ENCODE peak calls at places on chromosome 4, in eight cellular contexts. X, Y, M, K, N, Z, D and E are unnamed samples.

GRCh38 chr4:158799013-158799770 is 30.4 kb downstream of the FNIP2 start:
- DNase-seq in Z (no peak), K (no peak), Y (no peak), M (no peak), N (no peak), X (no peak), D (no peak), E (no peak)

GRCh38 chr4:48943387-48943786 is 36.8 kb upstream of the OCIAD2 start:
- DNase-seq in N (no peak), D (no peak), X (no peak), Z (no peak), Y (no peak), K (no peak), M (no peak), E (no peak)

GRCh38 chr4:85734446-85734845 is 259.5 kb downstream of the ARHGAP24 start:
- DNase-seq in X (no peak), D (no peak), K (no peak), Y (no peak), N (no peak), M (no peak), Z (no peak), E (no peak)

GRCh38 chr4:1784395-1784788 is 8.7 kb upstream of the FGFR3 start:
- DNase-seq in Z (no peak), N (no peak), M (no peak), K (no peak), D (no peak), X (no peak), Y (no peak), E (no peak)

GRCh38 chr4:172927096-172927495 is 241.5 kb upstream of the GALNT7 start:
- DNase-seq in M (no peak), K (no peak), X (no peak), Y (no peak), D (no peak), N (no peak), Z (no peak), E (no peak)

GRCh38 chr4:108219998-108220397 is 51.3 kb upstream of the LEF1 start:
- DNase-seq in M (no peak), Y (no peak), D (no peak), K (no peak), Z (no peak), N (no peak), X (no peak), E (no peak)

GRCh38 chr4:1520145-1520661 is 114.0 kb upstream of the NKX1-1 start:
- DNase-seq in D (peak; percentile 56), Y (no peak), M (no peak), Z (peak; percentile 70), K (no peak), X (peak; percentile 66), N (no peak), E (no peak)

GRCh38 chr4:175951794-175952193 is 113.8 kb upstream of the WDR17 start:
- DNase-seq in K (no peak), Y (no peak), Z (no peak), N (no peak), M (no peak), D (no peak), X (no peak), E (no peak)

GRCh38 chr4:172356002-172356401 is 542.8 kb downstream of the GALNTL6 start:
- DNase-seq in Y (no peak), X (no peak), M (no peak), Z (no peak), N (no peak), K (no peak), D (no peak), E (no peak)

GRCh38 chr4:34964613-34965012 is 1279.7 kb downstream of the ARAP2 start:
- DNase-seq in M (no peak), Y (no peak), Z (no peak), X (no peak), D (no peak), K (no peak), N (no peak), E (no peak)

GRCh38 chr4:150236626-150237025 is 158.4 kb downstream of the DCLK2 start:
- DNase-seq in D (no peak), X (no peak), N (no peak), Y (no peak), Z (no peak), M (no peak), K (no peak), E (no peak)

DNA sequence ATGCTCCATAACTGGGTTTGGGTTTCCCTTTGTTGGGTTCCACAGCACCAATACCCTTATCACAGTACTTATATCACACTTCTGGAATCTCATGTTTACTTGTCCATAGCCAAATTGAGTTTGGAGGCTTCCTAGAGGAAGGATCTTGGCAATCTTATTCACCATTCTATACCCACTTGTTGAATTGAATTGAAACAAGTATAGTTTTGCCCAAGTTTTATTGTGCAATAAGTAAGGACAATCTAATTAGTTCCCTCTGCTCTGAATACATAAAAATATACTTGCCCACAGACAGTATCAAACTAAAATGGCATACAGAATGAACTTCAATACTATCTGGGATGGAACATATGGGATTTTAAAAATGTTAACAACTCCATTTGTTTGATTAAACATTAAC is 40.3 kb downstream of the SEC31A start:
- DNase-seq in Z (no peak), X (no peak), Y (no peak), K (no peak), D (no peak), N (no peak), M (no peak), E (no peak)
- H3K36me3 ChIP-seq in Z (peaks cover 81% of the 10 kb centered on the region), X (peaks cover 100% of the 10 kb centered on the region), Y (no peaks in the 10 kb centered on the region), K (peaks cover 52% of the 10 kb centered on the region), D (peaks cover 18% of the 10 kb centered on the region), N (peaks cover 66% of the 10 kb centered on the region), M (peaks cover 40% of the 10 kb centered on the region), E (no peaks in the 10 kb centered on the region)

GRCh38 chr4:15145709-15146108 is 143.4 kb downstream of the CPEB2 start:
- DNase-seq in N (no peak), X (no peak), Y (no peak), K (no peak), M (no peak), Z (no peak), D (no peak), E (peak; percentile 25)
- H3K4me1 ChIP-seq in N (no peaks in the 10 kb centered on the region), X (peaks cover 41% of the 10 kb centered on the region), Y (peaks cover 20% of the 10 kb centered on the region), K (no peaks in the 10 kb centered on the region), M (no peaks in the 10 kb centered on the region), Z (peaks cover 6% of the 10 kb centered on the region), D (peaks cover 16% of the 10 kb centered on the region), E (peaks cover 19% of the 10 kb centered on the region)

GRCh38 chr4:113665036-113665435 is 96.5 kb downstream of the CAMK2D start:
- DNase-seq in Z (no peak), Y (no peak), K (no peak), D (no peak), X (no peak), M (no peak), N (no peak), E (no peak)
- H3K36me3 ChIP-seq in Z (no peaks in the 10 kb centered on the region), Y (no peaks in the 10 kb centered on the region), K (no peaks in the 10 kb centered on the region), D (no peaks in the 10 kb centered on the region), X (peaks cover 6% of the 10 kb centered on the region), M (no peaks in the 10 kb centered on the region), N (peaks cover 4% of the 10 kb centered on the region), E (no peaks in the 10 kb centered on the region)

DNA sequence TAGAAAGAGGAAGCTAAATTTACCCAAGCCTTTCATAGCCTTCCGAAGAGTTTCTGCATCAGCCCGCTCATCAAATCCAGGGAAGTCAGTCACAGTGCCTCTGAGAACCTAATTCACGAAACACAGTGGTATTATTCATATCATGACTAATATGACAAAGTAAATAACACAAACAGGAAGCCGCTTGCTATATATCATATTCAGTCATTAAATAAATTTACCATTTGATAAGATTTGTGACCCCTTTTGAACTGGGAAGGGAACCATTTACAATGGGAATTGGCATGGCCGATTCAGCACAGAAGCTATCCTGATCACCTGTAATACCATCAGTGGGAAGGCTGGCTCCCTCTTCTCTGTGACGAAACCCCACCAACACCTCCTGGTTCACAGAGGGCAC is 10.5 kb downstream of the ANXA5 start:
- DNase-seq in N (no peak), Z (no peak), X (no peak), M (no peak), Y (no peak), K (no peak), D (no peak), E (no peak)
- H3K4me1 ChIP-seq in N (no peaks in the 10 kb centered on the region), Z (peaks cover 6% of the 10 kb centered on the region), X (peaks cover 36% of the 10 kb centered on the region), M (peaks cover 19% of the 10 kb centered on the region), Y (peaks cover 16% of the 10 kb centered on the region), K (peaks cover 7% of the 10 kb centered on the region), D (peaks cover 22% of the 10 kb centered on the region), E (no peaks in the 10 kb centered on the region)

GRCh38 chr4:186592961-186593586 is 37.7 kb upstream of the MTNR1A start:
- DNase-seq in X (no peak), Y (no peak), K (no peak), M (no peak), D (no peak), N (no peak), Z (no peak), E (peak; percentile 11)
- H3K36me3 ChIP-seq in X (peaks cover 91% of the 10 kb centered on the region), Y (no peaks in the 10 kb centered on the region), K (no peaks in the 10 kb centered on the region), M (peaks cover 52% of the 10 kb centered on the region), D (peaks cover 8% of the 10 kb centered on the region), N (no peaks in the 10 kb centered on the region), Z (no peaks in the 10 kb centered on the region), E (no peaks in the 10 kb centered on the region)

DNA sequence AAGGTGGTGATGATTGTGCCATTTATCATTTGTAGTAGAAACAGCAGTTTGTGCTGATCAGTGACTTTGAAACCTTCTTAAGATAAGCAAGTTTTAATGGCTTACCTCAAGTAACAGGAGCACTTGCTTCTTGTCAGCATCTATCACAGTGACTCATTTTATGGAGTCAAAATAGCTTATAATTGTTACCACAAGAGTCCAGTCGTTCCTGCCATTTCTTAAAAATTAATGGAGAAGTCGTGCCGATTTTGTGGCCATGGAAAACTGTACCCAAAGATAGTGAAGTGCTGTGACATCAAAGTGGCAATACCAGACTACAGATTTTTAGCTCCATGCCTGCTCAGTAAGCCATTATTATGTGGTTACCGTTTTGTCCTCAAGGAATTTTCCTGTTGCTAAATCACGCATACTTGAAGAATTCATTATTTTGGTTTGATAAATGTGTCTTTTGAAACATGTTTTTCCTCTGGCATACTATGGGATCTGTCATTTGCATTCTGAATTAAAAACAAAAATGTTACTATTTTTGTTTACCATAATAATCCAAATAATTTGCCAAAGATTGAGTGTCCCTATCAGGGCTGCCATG is 129.9 kb downstream of the CBR4 start:
- DNase-seq in N (no peak), K (no peak), M (no peak), Z (no peak), D (no peak), X (no peak), Y (no peak), E (no peak)
- H3K4me1 ChIP-seq in N (peaks cover 6% of the 10 kb centered on the region), K (no peaks in the 10 kb centered on the region), M (no peaks in the 10 kb centered on the region), Z (peaks cover 27% of the 10 kb centered on the region), D (peaks cover 100% of the 10 kb centered on the region), X (peaks cover 48% of the 10 kb centered on the region), Y (peaks cover 7% of the 10 kb centered on the region), E (no peaks in the 10 kb centered on the region)

GRCh38 chr4:44157611-44158277 is 290.9 kb downstream of the KCTD8 start:
- DNase-seq in M (no peak), X (no peak), Z (no peak), N (no peak), Y (no peak), K (no peak), D (no peak), E (peak; percentile 13)
- H3K36me3 ChIP-seq in M (no peaks in the 10 kb centered on the region), X (no peaks in the 10 kb centered on the region), Z (no peaks in the 10 kb centered on the region), N (no peaks in the 10 kb centered on the region), Y (no peaks in the 10 kb centered on the region), K (no peaks in the 10 kb centered on the region), D (no peaks in the 10 kb centered on the region), E (no peaks in the 10 kb centered on the region)